ENCODE peak calls at places on chromosomes 5 and 9, in six cellular contexts. P, E, N, X, C and K are unnamed samples.

GRCh38 chr9:123329329-123329955 is 26.6 kb upstream of the CRB2 start:
- DNase-seq in P (peak), E (no peak), N (no peak), X (peak), C (no peak), K (no peak)

GRCh38 chr9:137406876-137407589 is 15.9 kb downstream of the EXD3 start:
- DNase-seq in P (peak), E (peak), N (peak), X (no peak), C (peak), K (peak)

GRCh38 chr5:158875272-158875679 is 224.4 kb downstream of the EBF1 start:
- DNase-seq in P (no peak), E (no peak), N (no peak), X (no peak), C (no peak), K (peak)

GRCh38 chr9:105064248-105065118 is 136.5 kb upstream of the ABCA1 start:
- DNase-seq in P (peak), E (peak), N (no peak), X (peak), C (peak), K (peak)

GRCh38 chr9:14692536-14692917 is 705 bp downstream of the ZDHHC21 start:
- DNase-seq in P (no peak), E (peak), N (no peak), X (no peak), C (no peak), K (peak)

GRCh38 chr9:10612649-10613398 is at the start of gene PTPRD:
- DNase-seq in P (peak), E (no peak), N (peak), X (no peak), C (no peak), K (peak)

GRCh38 chr5:147686421-147686820 is 96.1 kb downstream of the JAKMIP2 start:
- DNase-seq in P (no peak), E (no peak), N (no peak), X (no peak), C (no peak), K (no peak)

GRCh38 chr5:135740475-135740874 is 94.0 kb upstream of the SLC25A48 start:
- DNase-seq in P (no peak), E (no peak), N (no peak), X (no peak), C (no peak), K (peak)

GRCh38 chr5:173890195-173890951 is 2.2 kb downstream of the CPEB4 start:
- DNase-seq in P (peak), E (no peak), N (no peak), X (no peak), C (peak), K (no peak)

GRCh38 chr9:136002886-136003285 is 41.7 kb upstream of the UBAC1 start:
- DNase-seq in P (no peak), E (no peak), N (no peak), X (no peak), C (peak), K (no peak)

GRCh38 chr5:92775711-92776615 is 805.1 kb downstream of the NR2F1-AS1 start:
- DNase-seq in P (no peak), E (no peak), N (no peak), X (no peak), C (no peak), K (no peak)

GRCh38 chr9:89154651-89155336 is 23.8 kb downstream of the SHC3 start:
- DNase-seq in P (no peak), E (peak), N (no peak), X (no peak), C (no peak), K (no peak)

GRCh38 chr5:151595411-151595826 is 4.3 kb upstream of the FAT2 start:
- DNase-seq in P (no peak), E (no peak), N (no peak), X (peak), C (peak), K (no peak)

GRCh38 chr5:31362931-31363568 is 168.8 kb downstream of the DROSHA start:
- DNase-seq in P (no peak), E (no peak), N (no peak), X (no peak), C (no peak), K (no peak)

GRCh38 chr9:125241863-125242739 is 958 bp upstream of the HSPA5 start:
- DNase-seq in P (peak), E (no peak), N (no peak), X (no peak), C (peak), K (no peak)

GRCh38 chr9:125238915-125239446 is 2.2 kb downstream of the HSPA5 start:
- DNase-seq in P (no peak), E (no peak), N (no peak), X (no peak), C (no peak), K (no peak)

GRCh38 chr9:125240649-125240999 is 519 bp downstream of the HSPA5 start:
- DNase-seq in P (no peak), E (peak), N (peak), X (peak), C (no peak), K (peak)

GRCh38 chr9:125239631-125240597 is 1.2 kb downstream of the HSPA5 start:
- DNase-seq in P (no peak), E (no peak), N (no peak), X (no peak), C (no peak), K (no peak)

GRCh38 chr9:125241000-125241862 is at the start of gene HSPA5:
- DNase-seq in P (peak), E (peak), N (peak), X (peak), C (peak), K (peak)
- TF ChIP-seq CTCF in P (no peak), E (no peak), N (no peak), X (peak), C (peak), K (no peak)

GRCh38 chr5:82798676-82799075 is 278.5 kb downstream of the TMEM167A start:
- DNase-seq in P (no peak), E (no peak), N (no peak), X (no peak), C (no peak), K (no peak)

GRCh38 chr5:82796643-82797416 is 280.4 kb downstream of the TMEM167A start:
- DNase-seq in P (no peak), E (no peak), N (no peak), X (no peak), C (no peak), K (no peak)

GRCh38 chr5:82794876-82795275 is 282.3 kb downstream of the TMEM167A start:
- DNase-seq in P (no peak), E (no peak), N (no peak), X (no peak), C (no peak), K (no peak)

GRCh38 chr5:82792001-82792615 is 285.1 kb downstream of the TMEM167A start:
- DNase-seq in P (no peak), E (no peak), N (no peak), X (no peak), C (no peak), K (no peak)

DNA sequence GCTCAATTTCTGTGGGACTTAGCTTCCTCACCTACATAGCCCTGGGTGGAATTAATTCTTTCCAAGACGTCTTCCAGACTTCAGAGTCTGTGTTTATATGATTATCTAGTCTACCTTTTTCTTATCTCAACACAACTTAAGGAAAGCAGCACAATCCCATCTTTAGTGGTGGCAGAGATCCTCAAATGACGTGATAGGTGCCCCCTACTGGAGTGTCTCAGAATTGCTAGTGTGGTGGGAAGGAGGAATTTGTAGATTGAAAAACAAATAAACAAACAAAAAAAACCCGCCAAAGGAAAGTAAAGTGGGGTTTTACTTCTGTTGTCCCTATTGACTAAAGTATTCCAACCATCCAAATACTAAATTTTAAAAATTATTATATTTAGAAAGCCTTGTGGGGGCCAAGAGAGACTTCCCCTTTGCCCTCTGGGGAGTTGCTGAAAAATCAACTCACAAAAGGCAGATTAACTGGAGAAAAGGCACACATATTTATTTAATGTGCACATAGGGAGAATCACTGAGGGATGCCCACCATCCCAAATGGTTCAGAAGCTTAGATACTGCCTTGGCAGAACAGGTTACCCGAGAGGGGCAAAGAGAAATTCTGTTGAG is 283.3 kb downstream of the TMEM167A start:
- DNase-seq in P (no peak), E (peak), N (no peak), X (no peak), C (no peak), K (peak)
- TF ChIP-seq CTCF in P (peak), E (peak), N (no peak), X (no peak), C (peak), K (peak)

GRCh38 chr5:41978686-41979085 is 53.6 kb downstream of the FBXO4 start:
- DNase-seq in P (no peak), E (no peak), N (no peak), X (no peak), C (no peak), K (no peak)
- TF ChIP-seq CTCF in P (no peak), E (no peak), N (no peak), X (no peak), C (no peak), K (no peak)

GRCh38 chr9:35274988-35275387 is 113.2 kb downstream of the UNC13B start:
- DNase-seq in P (no peak), E (no peak), N (no peak), X (no peak), C (no peak), K (no peak)
- TF ChIP-seq CTCF in P (no peak), E (no peak), N (no peak), X (no peak), C (no peak), K (no peak)

GRCh38 chr5:133423618-133424282 is 188.6 kb downstream of the FSTL4 start:
- DNase-seq in P (no peak), E (peak), N (peak), X (no peak), C (peak), K (peak)

GRCh38 chr5:133423031-133423617 is 189.2 kb downstream of the FSTL4 start:
- DNase-seq in P (no peak), E (no peak), N (no peak), X (peak), C (no peak), K (no peak)

GRCh38 chr5:133420440-133421301 is 191.7 kb downstream of the FSTL4 start:
- DNase-seq in P (no peak), E (no peak), N (no peak), X (no peak), C (no peak), K (no peak)

GRCh38 chr5:133421806-133422205 is 190.5 kb downstream of the FSTL4 start:
- DNase-seq in P (no peak), E (no peak), N (no peak), X (no peak), C (no peak), K (no peak)

GRCh38 chr5:133421394-133421793 is 190.9 kb downstream of the FSTL4 start:
- DNase-seq in P (no peak), E (peak), N (no peak), X (no peak), C (no peak), K (peak)
- TF ChIP-seq CTCF in P (no peak), E (peak), N (peak), X (no peak), C (peak), K (peak)

DNA sequence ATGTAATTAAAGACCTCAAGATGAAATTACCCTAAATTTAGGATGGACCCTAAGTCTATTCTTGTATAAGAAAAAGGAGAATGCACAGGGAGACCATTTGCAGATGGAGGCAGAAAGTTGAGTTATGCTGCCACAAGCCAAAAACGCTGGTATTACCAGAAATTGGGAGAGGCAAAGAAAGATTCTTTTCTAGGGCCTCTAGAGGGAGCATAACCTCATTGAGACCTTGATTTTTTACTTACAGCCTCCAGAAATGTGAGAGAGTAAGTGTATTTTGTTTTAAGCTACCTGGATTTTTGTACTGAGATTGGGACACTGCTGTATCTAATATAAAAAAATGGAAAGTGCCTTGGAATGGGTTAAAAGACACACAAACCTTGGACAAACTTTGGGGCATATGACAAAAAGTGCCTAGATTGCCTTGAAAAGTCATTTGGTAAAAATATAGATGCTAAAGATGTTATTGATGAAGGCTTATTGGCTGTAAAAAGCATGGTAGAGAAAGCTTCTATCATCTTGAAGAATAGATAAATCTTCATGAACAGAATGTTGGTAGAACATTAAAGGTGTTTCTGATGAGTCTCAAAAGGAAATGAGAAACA is 174.7 kb upstream of the PRDM9 start:
- DNase-seq in P (no peak), E (peak), N (no peak), X (no peak), C (no peak), K (no peak)
- TF ChIP-seq CTCF in P (no peak), E (peak), N (no peak), X (no peak), C (peak), K (no peak)

DNA sequence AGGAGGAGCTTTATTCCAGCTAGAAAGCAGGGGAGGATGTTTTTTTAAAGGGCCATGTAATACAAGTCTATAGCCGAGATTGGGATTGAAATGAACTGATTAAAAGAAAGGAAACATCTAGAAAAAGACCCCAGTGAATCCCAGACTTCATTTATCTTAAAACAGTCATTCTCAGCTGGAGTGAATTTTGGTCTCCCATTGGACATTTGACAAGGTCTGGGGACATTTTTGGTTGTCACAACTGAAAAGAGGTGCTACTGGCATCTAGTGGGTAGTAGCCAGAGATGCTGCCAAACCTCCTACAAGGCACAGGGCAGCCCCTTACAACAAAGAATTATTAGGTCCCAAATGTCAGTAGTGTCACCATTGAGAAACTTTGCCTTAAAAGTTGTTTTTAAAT is 16.3 kb upstream of the SPINK4 start:
- DNase-seq in P (no peak), E (peak), N (no peak), X (no peak), C (no peak), K (peak)
- TF ChIP-seq CTCF in P (no peak), E (peak), N (no peak), X (no peak), C (peak), K (peak)

GRCh38 chr5:85320495-85320894 is 935.8 kb upstream of the EDIL3 start:
- DNase-seq in P (no peak), E (no peak), N (no peak), X (no peak), C (no peak), K (no peak)
- TF ChIP-seq CTCF in P (no peak), E (no peak), N (no peak), X (no peak), C (no peak), K (no peak)